ENCODE peak calls at places on chromosomes 13 and 19, in eight cellular contexts. One of them, this sample, is unnamed.

GRCh38 chr19:11581740-11582139 is 4.3 kb upstream of the ACP5 start:
- DNase-seq in PC-3: no peak
- DNase-seq in NCI-H460: no peak
- DNase-seq in AG08395: no peak
- DNase-seq in NCI-H1417: no peak
- DNase-seq in stimulated activated CD4-positive, alpha-beta T cell treated with anti-CD3 and anti-CD28 coated beads, Interleukin-15, amount 100 ng/mL, for 1 hour: peak
- DNase-seq in GM10248: peak
- DNase-seq in aorta: no peak
- DNase-seq in this sample: no peak

GRCh38 chr13:60671386-60671785 is 274.4 kb downstream of the TDRD3 start:
- DNase-seq in AG08395: no peak
- DNase-seq in stimulated activated CD4-positive, alpha-beta T cell treated with anti-CD3 and anti-CD28 coated beads, Interleukin-15, amount 100 ng/mL, for 1 hour: no peak
- DNase-seq in NCI-H1417: no peak
- DNase-seq in PC-3: no peak
- DNase-seq in NCI-H460: no peak
- DNase-seq in aorta: no peak
- DNase-seq in GM10248: no peak
- DNase-seq in this sample: no peak

GRCh38 chr19:8069116-8069973 is 16.8 kb downstream of the CCL25 start:
- DNase-seq in PC-3: peak
- DNase-seq in AG08395: no peak
- DNase-seq in stimulated activated CD4-positive, alpha-beta T cell treated with anti-CD3 and anti-CD28 coated beads, Interleukin-15, amount 100 ng/mL, for 1 hour: no peak
- DNase-seq in aorta: no peak
- DNase-seq in NCI-H460: no peak
- DNase-seq in GM10248: no peak
- DNase-seq in NCI-H1417: no peak
- DNase-seq in this sample: no peak

GRCh38 chr13:84439108-84439507 is 556.8 kb upstream of the SLITRK1 start:
- DNase-seq in PC-3: no peak
- DNase-seq in NCI-H460: no peak
- DNase-seq in GM10248: no peak
- DNase-seq in NCI-H1417: no peak
- DNase-seq in AG08395: no peak
- DNase-seq in stimulated activated CD4-positive, alpha-beta T cell treated with anti-CD3 and anti-CD28 coated beads, Interleukin-15, amount 100 ng/mL, for 1 hour: no peak
- DNase-seq in aorta: no peak
- DNase-seq in this sample: no peak

GRCh38 chr13:27728271-27728670 is 64.0 kb upstream of the GSX1 start:
- DNase-seq in NCI-H1417: no peak
- DNase-seq in PC-3: peak
- DNase-seq in stimulated activated CD4-positive, alpha-beta T cell treated with anti-CD3 and anti-CD28 coated beads, Interleukin-15, amount 100 ng/mL, for 1 hour: no peak
- DNase-seq in GM10248: no peak
- DNase-seq in aorta: no peak
- DNase-seq in NCI-H460: no peak
- DNase-seq in AG08395: peak
- DNase-seq in this sample: no peak

GRCh38 chr19:32206065-32206464 is 139.3 kb upstream of the ZNF507 start:
- DNase-seq in NCI-H460: no peak
- DNase-seq in aorta: no peak
- DNase-seq in AG08395: no peak
- DNase-seq in PC-3: no peak
- DNase-seq in GM10248: peak
- DNase-seq in NCI-H1417: no peak
- DNase-seq in stimulated activated CD4-positive, alpha-beta T cell treated with anti-CD3 and anti-CD28 coated beads, Interleukin-15, amount 100 ng/mL, for 1 hour: no peak
- DNase-seq in this sample: no peak

GRCh38 chr19:2779121-2779740 is 3.8 kb downstream of the SGTA start:
- DNase-seq in AG08395: no peak
- DNase-seq in NCI-H460: no peak
- DNase-seq in PC-3: no peak
- DNase-seq in NCI-H1417: no peak
- DNase-seq in GM10248: no peak
- DNase-seq in aorta: no peak
- DNase-seq in stimulated activated CD4-positive, alpha-beta T cell treated with anti-CD3 and anti-CD28 coated beads, Interleukin-15, amount 100 ng/mL, for 1 hour: no peak
- DNase-seq in this sample: no peak

GRCh38 chr13:48161530-48162179 is 66.8 kb upstream of the MED4 start:
- DNase-seq in stimulated activated CD4-positive, alpha-beta T cell treated with anti-CD3 and anti-CD28 coated beads, Interleukin-15, amount 100 ng/mL, for 1 hour: no peak
- DNase-seq in AG08395: no peak
- DNase-seq in NCI-H460: no peak
- DNase-seq in NCI-H1417: no peak
- DNase-seq in PC-3: no peak
- DNase-seq in GM10248: no peak
- DNase-seq in aorta: peak
- DNase-seq in this sample: peak

GRCh38 chr13:75960538-75960994 is 324.4 kb downstream of the LMO7 start:
- DNase-seq in PC-3: no peak
- DNase-seq in NCI-H460: no peak
- DNase-seq in GM10248: peak
- DNase-seq in AG08395: no peak
- DNase-seq in aorta: no peak
- DNase-seq in stimulated activated CD4-positive, alpha-beta T cell treated with anti-CD3 and anti-CD28 coated beads, Interleukin-15, amount 100 ng/mL, for 1 hour: no peak
- DNase-seq in NCI-H1417: peak
- DNase-seq in this sample: no peak

GRCh38 chr19:3480383-3481091 is at the start of gene SMIM24:
- DNase-seq in stimulated activated CD4-positive, alpha-beta T cell treated with anti-CD3 and anti-CD28 coated beads, Interleukin-15, amount 100 ng/mL, for 1 hour: no peak
- DNase-seq in aorta: no peak
- DNase-seq in GM10248: no peak
- DNase-seq in NCI-H1417: no peak
- DNase-seq in PC-3: no peak
- DNase-seq in NCI-H460: no peak
- DNase-seq in AG08395: no peak
- DNase-seq in this sample: no peak

GRCh38 chr19:19627716-19628498 is at the start of gene LPAR2:
- DNase-seq in NCI-H1417: peak
- DNase-seq in stimulated activated CD4-positive, alpha-beta T cell treated with anti-CD3 and anti-CD28 coated beads, Interleukin-15, amount 100 ng/mL, for 1 hour: peak
- DNase-seq in NCI-H460: no peak
- DNase-seq in GM10248: peak
- DNase-seq in AG08395: peak
- DNase-seq in PC-3: peak
- DNase-seq in aorta: no peak
- DNase-seq in this sample: no peak